ENCODE peak calls at places on chromosome 11, in six cellular contexts. One of them, this sample, is unnamed.

GRCh38 chr11:44309483-44310197 is at the start of gene ALX4:
- DNase-seq in stimulated activated CD4-positive, alpha-beta T cell treated with anti-CD3 and anti-CD28 coated beads, Interleukin-1b, Interleukin-23, amount 100 ng/mL, for 1 hour: no peak
- DNase-seq in activated CD4-positive, alpha-beta T cell treated with anti-CD3 and anti-CD28 coated beads, Interleukin-2, amount 50 U/mL, for 24 hours: no peak
- DNase-seq in type B pancreatic cell: peak
- DNase-seq in CD4-positive, CD25-positive, alpha-beta regulatory T cell: no peak
- DNase-seq in stimulated activated CD8-positive, alpha-beta memory T cell treated with anti-CD3 and anti-CD28 coated beads, Interleukin-12 subunit alpha, Interleukin-12 subunit beta, amount 100 ng/mL, for 4 hours: no peak
- DNase-seq in this sample: no peak

GRCh38 chr11:47466701-47467250 is 17.8 kb upstream of the RAPSN start:
- DNase-seq in CD4-positive, CD25-positive, alpha-beta regulatory T cell: no peak
- DNase-seq in stimulated activated CD4-positive, alpha-beta T cell treated with anti-CD3 and anti-CD28 coated beads, Interleukin-1b, Interleukin-23, amount 100 ng/mL, for 1 hour: no peak
- DNase-seq in activated CD4-positive, alpha-beta T cell treated with anti-CD3 and anti-CD28 coated beads, Interleukin-2, amount 50 U/mL, for 24 hours: no peak
- DNase-seq in stimulated activated CD8-positive, alpha-beta memory T cell treated with anti-CD3 and anti-CD28 coated beads, Interleukin-12 subunit alpha, Interleukin-12 subunit beta, amount 100 ng/mL, for 4 hours: no peak
- DNase-seq in type B pancreatic cell: no peak
- DNase-seq in this sample: no peak

GRCh38 chr11:95917188-95918036 is 6.5 kb downstream of the MTMR2 start:
- DNase-seq in activated CD4-positive, alpha-beta T cell treated with anti-CD3 and anti-CD28 coated beads, Interleukin-2, amount 50 U/mL, for 24 hours: no peak
- DNase-seq in stimulated activated CD4-positive, alpha-beta T cell treated with anti-CD3 and anti-CD28 coated beads, Interleukin-1b, Interleukin-23, amount 100 ng/mL, for 1 hour: no peak
- DNase-seq in CD4-positive, CD25-positive, alpha-beta regulatory T cell: no peak
- DNase-seq in stimulated activated CD8-positive, alpha-beta memory T cell treated with anti-CD3 and anti-CD28 coated beads, Interleukin-12 subunit alpha, Interleukin-12 subunit beta, amount 100 ng/mL, for 4 hours: no peak
- DNase-seq in type B pancreatic cell: no peak
- DNase-seq in this sample: no peak

GRCh38 chr11:122686106-122686505 is 30.6 kb downstream of the UBASH3B start:
- DNase-seq in activated CD4-positive, alpha-beta T cell treated with anti-CD3 and anti-CD28 coated beads, Interleukin-2, amount 50 U/mL, for 24 hours: no peak
- DNase-seq in stimulated activated CD4-positive, alpha-beta T cell treated with anti-CD3 and anti-CD28 coated beads, Interleukin-1b, Interleukin-23, amount 100 ng/mL, for 1 hour: no peak
- DNase-seq in CD4-positive, CD25-positive, alpha-beta regulatory T cell: no peak
- DNase-seq in stimulated activated CD8-positive, alpha-beta memory T cell treated with anti-CD3 and anti-CD28 coated beads, Interleukin-12 subunit alpha, Interleukin-12 subunit beta, amount 100 ng/mL, for 4 hours: no peak
- DNase-seq in type B pancreatic cell: no peak
- DNase-seq in this sample: no peak

GRCh38 chr11:71988050-71988449 is 10.7 kb upstream of the IL18BP start:
- DNase-seq in activated CD4-positive, alpha-beta T cell treated with anti-CD3 and anti-CD28 coated beads, Interleukin-2, amount 50 U/mL, for 24 hours: no peak
- DNase-seq in stimulated activated CD4-positive, alpha-beta T cell treated with anti-CD3 and anti-CD28 coated beads, Interleukin-1b, Interleukin-23, amount 100 ng/mL, for 1 hour: no peak
- DNase-seq in type B pancreatic cell: no peak
- DNase-seq in CD4-positive, CD25-positive, alpha-beta regulatory T cell: no peak
- DNase-seq in stimulated activated CD8-positive, alpha-beta memory T cell treated with anti-CD3 and anti-CD28 coated beads, Interleukin-12 subunit alpha, Interleukin-12 subunit beta, amount 100 ng/mL, for 4 hours: no peak
- DNase-seq in this sample: no peak

GRCh38 chr11:85682330-85683305 is 3.4 kb downstream of the CCDC89 start:
- DNase-seq in type B pancreatic cell: no peak
- DNase-seq in CD4-positive, CD25-positive, alpha-beta regulatory T cell: peak
- DNase-seq in activated CD4-positive, alpha-beta T cell treated with anti-CD3 and anti-CD28 coated beads, Interleukin-2, amount 50 U/mL, for 24 hours: peak
- DNase-seq in stimulated activated CD4-positive, alpha-beta T cell treated with anti-CD3 and anti-CD28 coated beads, Interleukin-1b, Interleukin-23, amount 100 ng/mL, for 1 hour: peak
- DNase-seq in stimulated activated CD8-positive, alpha-beta memory T cell treated with anti-CD3 and anti-CD28 coated beads, Interleukin-12 subunit alpha, Interleukin-12 subunit beta, amount 100 ng/mL, for 4 hours: peak
- DNase-seq in this sample: no peak

GRCh38 chr11:28657378-28658030 is 549.3 kb downstream of the METTL15 start:
- DNase-seq in stimulated activated CD8-positive, alpha-beta memory T cell treated with anti-CD3 and anti-CD28 coated beads, Interleukin-12 subunit alpha, Interleukin-12 subunit beta, amount 100 ng/mL, for 4 hours: no peak
- DNase-seq in CD4-positive, CD25-positive, alpha-beta regulatory T cell: no peak
- DNase-seq in type B pancreatic cell: no peak
- DNase-seq in activated CD4-positive, alpha-beta T cell treated with anti-CD3 and anti-CD28 coated beads, Interleukin-2, amount 50 U/mL, for 24 hours: no peak
- DNase-seq in stimulated activated CD4-positive, alpha-beta T cell treated with anti-CD3 and anti-CD28 coated beads, Interleukin-1b, Interleukin-23, amount 100 ng/mL, for 1 hour: no peak
- DNase-seq in this sample: no peak

GRCh38 chr11:657691-658126 is 20.6 kb downstream of the DRD4 start:
- DNase-seq in CD4-positive, CD25-positive, alpha-beta regulatory T cell: no peak
- DNase-seq in stimulated activated CD8-positive, alpha-beta memory T cell treated with anti-CD3 and anti-CD28 coated beads, Interleukin-12 subunit alpha, Interleukin-12 subunit beta, amount 100 ng/mL, for 4 hours: no peak
- DNase-seq in activated CD4-positive, alpha-beta T cell treated with anti-CD3 and anti-CD28 coated beads, Interleukin-2, amount 50 U/mL, for 24 hours: no peak
- DNase-seq in type B pancreatic cell: no peak
- DNase-seq in stimulated activated CD4-positive, alpha-beta T cell treated with anti-CD3 and anti-CD28 coated beads, Interleukin-1b, Interleukin-23, amount 100 ng/mL, for 1 hour: no peak
- DNase-seq in this sample: no peak

GRCh38 chr11:19055016-19055415 is 5.5 kb downstream of the MRGPRX2 start:
- DNase-seq in stimulated activated CD8-positive, alpha-beta memory T cell treated with anti-CD3 and anti-CD28 coated beads, Interleukin-12 subunit alpha, Interleukin-12 subunit beta, amount 100 ng/mL, for 4 hours: no peak
- DNase-seq in stimulated activated CD4-positive, alpha-beta T cell treated with anti-CD3 and anti-CD28 coated beads, Interleukin-1b, Interleukin-23, amount 100 ng/mL, for 1 hour: no peak
- DNase-seq in type B pancreatic cell: no peak
- DNase-seq in activated CD4-positive, alpha-beta T cell treated with anti-CD3 and anti-CD28 coated beads, Interleukin-2, amount 50 U/mL, for 24 hours: no peak
- DNase-seq in CD4-positive, CD25-positive, alpha-beta regulatory T cell: no peak
- DNase-seq in this sample: no peak

GRCh38 chr11:112321521-112322172 is 61.0 kb upstream of the PLET1 start:
- DNase-seq in CD4-positive, CD25-positive, alpha-beta regulatory T cell: no peak
- DNase-seq in activated CD4-positive, alpha-beta T cell treated with anti-CD3 and anti-CD28 coated beads, Interleukin-2, amount 50 U/mL, for 24 hours: no peak
- DNase-seq in stimulated activated CD8-positive, alpha-beta memory T cell treated with anti-CD3 and anti-CD28 coated beads, Interleukin-12 subunit alpha, Interleukin-12 subunit beta, amount 100 ng/mL, for 4 hours: no peak
- DNase-seq in stimulated activated CD4-positive, alpha-beta T cell treated with anti-CD3 and anti-CD28 coated beads, Interleukin-1b, Interleukin-23, amount 100 ng/mL, for 1 hour: no peak
- DNase-seq in type B pancreatic cell: no peak
- DNase-seq in this sample: no peak

GRCh38 chr11:119999220-119999619 is 138.7 kb downstream of the TRIM29 start:
- DNase-seq in stimulated activated CD4-positive, alpha-beta T cell treated with anti-CD3 and anti-CD28 coated beads, Interleukin-1b, Interleukin-23, amount 100 ng/mL, for 1 hour: no peak
- DNase-seq in CD4-positive, CD25-positive, alpha-beta regulatory T cell: no peak
- DNase-seq in activated CD4-positive, alpha-beta T cell treated with anti-CD3 and anti-CD28 coated beads, Interleukin-2, amount 50 U/mL, for 24 hours: no peak
- DNase-seq in type B pancreatic cell: no peak
- DNase-seq in stimulated activated CD8-positive, alpha-beta memory T cell treated with anti-CD3 and anti-CD28 coated beads, Interleukin-12 subunit alpha, Interleukin-12 subunit beta, amount 100 ng/mL, for 4 hours: no peak
- DNase-seq in this sample: no peak

GRCh38 chr11:64070301-64070656 is 34.5 kb downstream of the FLRT1 start:
- DNase-seq in stimulated activated CD4-positive, alpha-beta T cell treated with anti-CD3 and anti-CD28 coated beads, Interleukin-1b, Interleukin-23, amount 100 ng/mL, for 1 hour: no peak
- DNase-seq in CD4-positive, CD25-positive, alpha-beta regulatory T cell: no peak
- DNase-seq in activated CD4-positive, alpha-beta T cell treated with anti-CD3 and anti-CD28 coated beads, Interleukin-2, amount 50 U/mL, for 24 hours: no peak
- DNase-seq in stimulated activated CD8-positive, alpha-beta memory T cell treated with anti-CD3 and anti-CD28 coated beads, Interleukin-12 subunit alpha, Interleukin-12 subunit beta, amount 100 ng/mL, for 4 hours: no peak
- DNase-seq in type B pancreatic cell: no peak
- DNase-seq in this sample: no peak

This sample was measured in esophagus squamous epithelium.